ENCODE peak calls at places on chromosomes 3 and 15, in five cellular contexts. One of them, this sample, is unnamed.
A peak's percentile ranks its signal among the peaks of the same experiment; 100 is the strongest.

GRCh38 chr3:138797508-138798038 is 37.2 kb downstream of the PIK3CB start:
- ATAC-seq in HepG2: no peak
- ATAC-seq in upper lobe of left lung: no peak
- ATAC-seq in K562: no peak
- ATAC-seq in GM12878: no peak
- ATAC-seq in this sample: no peak

GRCh38 chr15:95458736-95459135 is 871.8 kb upstream of the NR2F2 start:
- ATAC-seq in HepG2: no peak
- ATAC-seq in upper lobe of left lung: no peak
- ATAC-seq in K562: no peak
- ATAC-seq in GM12878: no peak
- ATAC-seq in this sample: no peak

GRCh38 chr15:98190914-98191313 is 230.4 kb downstream of the ARRDC4 start:
- ATAC-seq in HepG2: no peak
- ATAC-seq in upper lobe of left lung: no peak
- ATAC-seq in K562: no peak
- ATAC-seq in GM12878: no peak
- ATAC-seq in this sample: no peak

GRCh38 chr3:187833799-187834578 is 88.7 kb upstream of the BCL6 start:
- ATAC-seq in HepG2: no peak
- ATAC-seq in upper lobe of left lung: no peak
- ATAC-seq in K562: no peak
- ATAC-seq in GM12878: peak; percentile 20
- ATAC-seq in this sample: no peak

GRCh38 chr15:41790756-41791546 is 16.7 kb downstream of the MAPKBP1 start:
- ATAC-seq in HepG2: peak; percentile 67
- ATAC-seq in upper lobe of left lung: peak; percentile 82
- ATAC-seq in K562: peak; percentile 78
- ATAC-seq in GM12878: peak; percentile 73
- ATAC-seq in this sample: peak; percentile 37

GRCh38 chr3:141986548-141987107 is 110.2 kb downstream of the ATP1B3 start:
- ATAC-seq in HepG2: no peak
- ATAC-seq in upper lobe of left lung: no peak
- ATAC-seq in K562: no peak
- ATAC-seq in GM12878: no peak
- ATAC-seq in this sample: no peak

GRCh38 chr15:78341057-78341763 is 1.1 kb downstream of the CRABP1 start:
- ATAC-seq in HepG2: peak; percentile 63
- ATAC-seq in upper lobe of left lung: no peak
- ATAC-seq in K562: no peak
- ATAC-seq in GM12878: no peak
- ATAC-seq in this sample: no peak

GRCh38 chr3:49421890-49422378 is 339 bp downstream of the AMT start:
- ATAC-seq in HepG2: peak; percentile 36
- ATAC-seq in upper lobe of left lung: no peak
- ATAC-seq in K562: no peak
- ATAC-seq in GM12878: no peak
- ATAC-seq in this sample: no peak

GRCh38 chr3:185263423-185263822 is 9.6 kb upstream of the EHHADH start:
- ATAC-seq in HepG2: no peak
- ATAC-seq in upper lobe of left lung: no peak
- ATAC-seq in K562: no peak
- ATAC-seq in GM12878: no peak
- ATAC-seq in this sample: no peak

GRCh38 chr15:25661898-25662297 is 201.2 kb downstream of the ATP10A start:
- ATAC-seq in HepG2: no peak
- ATAC-seq in upper lobe of left lung: no peak
- ATAC-seq in K562: no peak
- ATAC-seq in GM12878: no peak
- ATAC-seq in this sample: no peak

GRCh38 chr3:30199855-30200254 is 406.5 kb upstream of the TGFBR2 start:
- ATAC-seq in HepG2: no peak
- ATAC-seq in upper lobe of left lung: no peak
- ATAC-seq in K562: no peak
- ATAC-seq in GM12878: no peak
- ATAC-seq in this sample: no peak

GRCh38 chr3:37770938-37771918 is 90.5 kb upstream of the CTDSPL start:
- ATAC-seq in HepG2: peak; percentile 71
- ATAC-seq in upper lobe of left lung: peak; percentile 44
- ATAC-seq in K562: peak; percentile 41
- ATAC-seq in GM12878: no peak
- ATAC-seq in this sample: no peak

GRCh38 chr15:43958894-43959330 is 132.1 kb downstream of the WDR76 start:
- ATAC-seq in HepG2: no peak
- ATAC-seq in upper lobe of left lung: no peak
- ATAC-seq in K562: no peak
- ATAC-seq in GM12878: no peak
- ATAC-seq in this sample: no peak

GRCh38 chr3:128617270-128617556 is 33.4 kb downstream of the RPN1 start:
- ATAC-seq in HepG2: no peak
- ATAC-seq in upper lobe of left lung: no peak
- ATAC-seq in K562: no peak
- ATAC-seq in GM12878: no peak
- ATAC-seq in this sample: no peak

GRCh38 chr3:72474775-72475174 is 373.5 kb downstream of the SHQ1 start:
- ATAC-seq in HepG2: no peak
- ATAC-seq in upper lobe of left lung: no peak
- ATAC-seq in K562: peak; percentile 47
- ATAC-seq in GM12878: no peak
- ATAC-seq in this sample: no peak

GRCh38 chr3:72097053-72097452 is 312.1 kb upstream of the PROK2 start:
- ATAC-seq in HepG2: no peak
- ATAC-seq in upper lobe of left lung: no peak
- ATAC-seq in K562: no peak
- ATAC-seq in GM12878: no peak
- ATAC-seq in this sample: no peak

GRCh38 chr3:36394176-36394575 is 13.9 kb downstream of the STAC start:
- ATAC-seq in HepG2: no peak
- ATAC-seq in upper lobe of left lung: no peak
- ATAC-seq in K562: no peak
- ATAC-seq in GM12878: no peak
- ATAC-seq in this sample: no peak

GRCh38 chr3:157794771-157795170 is 291.6 kb upstream of the VEPH1 start:
- ATAC-seq in HepG2: no peak
- ATAC-seq in upper lobe of left lung: no peak
- ATAC-seq in K562: no peak
- ATAC-seq in GM12878: no peak
- ATAC-seq in this sample: no peak

GRCh38 chr15:65937476-65937875 is 68.2 kb downstream of the RAB11A start:
- ATAC-seq in HepG2: no peak
- ATAC-seq in upper lobe of left lung: no peak
- ATAC-seq in K562: peak; percentile 33
- ATAC-seq in GM12878: no peak
- ATAC-seq in this sample: no peak

GRCh38 chr3:49518016-49518415 is 36.3 kb upstream of the BSN start:
- ATAC-seq in HepG2: no peak
- ATAC-seq in upper lobe of left lung: no peak
- ATAC-seq in K562: no peak
- ATAC-seq in GM12878: no peak
- ATAC-seq in this sample: no peak

GRCh38 chr3:17412950-17413530 is 329.4 kb downstream of the TBC1D5 start:
- ATAC-seq in HepG2: peak; percentile 82
- ATAC-seq in upper lobe of left lung: no peak
- ATAC-seq in K562: peak; percentile 97
- ATAC-seq in GM12878: peak; percentile 98
- ATAC-seq in this sample: no peak

GRCh38 chr3:116299646-116300081 is 145.6 kb downstream of the LSAMP start:
- ATAC-seq in HepG2: no peak
- ATAC-seq in upper lobe of left lung: no peak
- ATAC-seq in K562: no peak
- ATAC-seq in GM12878: peak; percentile 88
- ATAC-seq in this sample: no peak

GRCh38 chr3:116306720-116307119 is 138.6 kb downstream of the LSAMP start:
- ATAC-seq in HepG2: no peak
- ATAC-seq in upper lobe of left lung: no peak
- ATAC-seq in K562: no peak
- ATAC-seq in GM12878: no peak
- ATAC-seq in this sample: no peak

GRCh38 chr3:116302087-116302747 is 143.1 kb downstream of the LSAMP start:
- ATAC-seq in HepG2: no peak
- ATAC-seq in upper lobe of left lung: no peak
- ATAC-seq in K562: no peak
- ATAC-seq in GM12878: no peak
- ATAC-seq in this sample: no peak
- TF ChIP-seq EP300 in HepG2: no peak
- TF ChIP-seq EP300 in upper lobe of left lung: no peak
- TF ChIP-seq EP300 in K562: no peak
- TF ChIP-seq EP300 in GM12878: no peak
- TF ChIP-seq EP300 in this sample: no peak

GRCh38 chr3:10292505-10293419 is at the start of gene GHRL:
- ATAC-seq in HepG2: peak; percentile 62
- ATAC-seq in upper lobe of left lung: no peak
- ATAC-seq in K562: peak; percentile 76
- ATAC-seq in GM12878: peak; percentile 90
- ATAC-seq in this sample: no peak
- TF ChIP-seq POLR2AphosphoS5 in HepG2: no peak
- TF ChIP-seq POLR2AphosphoS5 in upper lobe of left lung: no peak
- TF ChIP-seq POLR2AphosphoS5 in K562: peak; percentile 30
- TF ChIP-seq POLR2AphosphoS5 in GM12878: peak; percentile 82
- TF ChIP-seq POLR2AphosphoS5 in this sample: no peak

GRCh38 chr3:111541911-111542483 is at the start of gene CD96:
- ATAC-seq in HepG2: no peak
- ATAC-seq in upper lobe of left lung: no peak
- ATAC-seq in K562: no peak
- ATAC-seq in GM12878: peak; percentile 69
- ATAC-seq in this sample: no peak
- H3K27ac ChIP-seq in HepG2: no peak within 1 kb of the TSS
- H3K27ac ChIP-seq in upper lobe of left lung: peak within 1 kb of the TSS; percentile 57
- H3K27ac ChIP-seq in K562: no peak within 1 kb of the TSS
- H3K27ac ChIP-seq in GM12878: no peak within 1 kb of the TSS
- H3K27ac ChIP-seq in this sample: no peak within 1 kb of the TSS

DNA sequence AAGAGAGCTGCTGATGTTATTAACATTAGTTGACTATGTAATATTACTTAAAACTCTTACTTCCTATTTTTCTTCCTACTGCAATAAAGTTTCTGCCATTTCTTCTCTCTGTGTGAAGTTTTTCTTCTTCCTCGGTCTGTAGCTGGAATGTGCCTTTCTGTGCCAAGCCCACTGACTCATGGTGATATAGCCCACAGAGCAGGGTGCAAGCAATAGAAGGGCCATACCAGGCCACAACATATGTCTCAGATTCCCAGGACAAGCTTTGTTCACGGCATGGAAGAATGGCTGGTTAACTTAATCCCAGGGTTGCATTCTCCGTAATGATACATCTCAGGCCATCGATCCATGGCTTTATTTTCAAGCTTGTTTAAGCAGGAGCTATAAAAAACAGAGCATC is 815.3 kb downstream of the TUSC7 start:
- ATAC-seq in HepG2: no peak
- ATAC-seq in upper lobe of left lung: no peak
- ATAC-seq in K562: no peak
- ATAC-seq in GM12878: no peak
- ATAC-seq in this sample: no peak
- TF ChIP-seq EP300 in HepG2: no peak
- TF ChIP-seq EP300 in upper lobe of left lung: no peak
- TF ChIP-seq EP300 in K562: no peak
- TF ChIP-seq EP300 in GM12878: no peak
- TF ChIP-seq EP300 in this sample: no peak

GRCh38 chr3:105842449-105842848 is 26.4 kb downstream of the CBLB start:
- ATAC-seq in HepG2: no peak
- ATAC-seq in upper lobe of left lung: no peak
- ATAC-seq in K562: peak; percentile 56
- ATAC-seq in GM12878: no peak
- ATAC-seq in this sample: no peak
- TF ChIP-seq POLR2AphosphoS5 in HepG2: no peak
- TF ChIP-seq POLR2AphosphoS5 in upper lobe of left lung: no peak
- TF ChIP-seq POLR2AphosphoS5 in K562: no peak
- TF ChIP-seq POLR2AphosphoS5 in GM12878: no peak
- TF ChIP-seq POLR2AphosphoS5 in this sample: no peak